ENCODE peak calls at places on chromosome 9, in six cellular contexts. O is PC-3, R is PC-9, L is astrocyte, Z is IMR-90, X is HepG2. V is an unnamed sample.

GRCh38 chr9:89677696-89678393 is 73.0 kb downstream of the GADD45G start:
- DNase-seq in O (no peak), R (no peak), L (no peak), Z (no peak), X (no peak), V (no peak)

GRCh38 chr9:124041817-124042116 is 30.2 kb downstream of the LHX2 start:
- DNase-seq in O (no peak), R (no peak), L (no peak), Z (no peak), X (no peak), V (no peak)

GRCh38 chr9:97954550-97954989 is 16.6 kb upstream of the HEMGN start:
- DNase-seq in O (peak; percentile 57), R (peak; percentile 43), L (peak; percentile 3), Z (no peak), X (peak; percentile 52), V (no peak)

GRCh38 chr9:17063535-17064135 is 71.2 kb upstream of the CNTLN start:
- DNase-seq in O (peak; percentile 70), R (peak; percentile 0), L (peak; percentile 27), Z (peak; percentile 64), X (peak; percentile 45), V (no peak)

GRCh38 chr9:120868676-120869359 is 8.2 kb downstream of the PHF19 start:
- DNase-seq in O (peak; percentile 92), R (peak; percentile 99), L (peak; percentile 85), Z (peak; percentile 84), X (no peak), V (peak; percentile 94)

GRCh38 chr9:98330831-98331230 is 75.4 kb upstream of the TBC1D2 start:
- DNase-seq in O (no peak), R (no peak), L (peak; percentile 76), Z (peak; percentile 97), X (no peak), V (no peak)

GRCh38 chr9:98215821-98216220 is 23.4 kb upstream of the CORO2A start:
- DNase-seq in O (peak; percentile 17), R (no peak), L (no peak), Z (no peak), X (no peak), V (no peak)

GRCh38 chr9:97633859-97634485 is 351 bp downstream of the NCBP1 start:
- DNase-seq in O (peak; percentile 6), R (no peak), L (peak; percentile 4), Z (peak; percentile 5), X (peak; percentile 3), V (no peak)

GRCh38 chr9:126327750-126328120 is 1.1 kb downstream of the MVB12B start:
- DNase-seq in O (no peak), R (no peak), L (no peak), Z (no peak), X (no peak), V (no peak)

GRCh38 chr9:36101916-36102741 is 34.4 kb upstream of the GLIPR2 start:
- DNase-seq in O (peak; percentile 93), R (peak; percentile 65), L (peak; percentile 100), Z (peak; percentile 100), X (peak; percentile 57), V (peak; percentile 84)

GRCh38 chr9:84490206-84490605 is 149.6 kb upstream of the SLC28A3 start:
- DNase-seq in O (no peak), R (no peak), L (no peak), Z (no peak), X (no peak), V (no peak)

GRCh38 chr9:4174781-4175180 is 125.1 kb downstream of the GLIS3 start:
- DNase-seq in O (peak; percentile 54), R (no peak), L (no peak), Z (no peak), X (no peak), V (no peak)

GRCh38 chr9:120177121-120177520 is 402.8 kb downstream of the CDK5RAP2 start:
- DNase-seq in O (no peak), R (no peak), L (no peak), Z (no peak), X (no peak), V (no peak)

GRCh38 chr9:17137576-17137975 is 2.7 kb downstream of the CNTLN start:
- DNase-seq in O (no peak), R (no peak), L (no peak), Z (peak; percentile 24), X (no peak), V (no peak)

GRCh38 chr9:128528445-128529160 is 23.8 kb upstream of the SPTAN1 start:
- DNase-seq in O (peak; percentile 62), R (no peak), L (peak; percentile 52), Z (peak; percentile 20), X (no peak), V (no peak)

GRCh38 chr9:126877418-126877817 is 17.0 kb downstream of the ZBTB34 start:
- DNase-seq in O (no peak), R (no peak), L (no peak), Z (no peak), X (no peak), V (no peak)

GRCh38 chr9:38067892-38068615 is 973 bp downstream of the SHB start:
- DNase-seq in O (no peak), R (no peak), L (no peak), Z (no peak), X (no peak), V (no peak)

GRCh38 chr9:29297592-29297991 is 1724.3 kb upstream of the C9orf72 start:
- DNase-seq in O (no peak), R (no peak), L (no peak), Z (no peak), X (no peak), V (no peak)

GRCh38 chr9:79213417-79214125 is 358.2 kb upstream of the TLE4 start:
- DNase-seq in O (no peak), R (no peak), L (peak; percentile 80), Z (peak; percentile 70), X (no peak), V (no peak)

GRCh38 chr9:135515083-135515511 is 6.1 kb upstream of the LCN1 start:
- DNase-seq in O (no peak), R (no peak), L (no peak), Z (no peak), X (no peak), V (no peak)

GRCh38 chr9:78539904-78540303 is 243.0 kb downstream of the PSAT1 start:
- DNase-seq in O (peak; percentile 91), R (peak; percentile 3), L (peak; percentile 85), Z (peak; percentile 77), X (no peak), V (no peak)

GRCh38 chr9:75197521-75197920 is 109.2 kb downstream of the OSTF1 start:
- DNase-seq in O (no peak), R (no peak), L (peak; percentile 23), Z (no peak), X (no peak), V (no peak)

GRCh38 chr9:131651160-131651559 is 88.7 kb downstream of the RAPGEF1 start:
- DNase-seq in O (no peak), R (no peak), L (no peak), Z (no peak), X (no peak), V (no peak)

GRCh38 chr9:114811301-114811700 is 5.5 kb upstream of the TNFSF15 start:
- DNase-seq in O (peak; percentile 70), R (no peak), L (peak; percentile 56), Z (no peak), X (no peak), V (no peak)

GRCh38 chr9:37036237-37037136 is 2.4 kb upstream of the PAX5 start:
- DNase-seq in O (peak; percentile 4), R (peak; percentile 27), L (no peak), Z (peak; percentile 12), X (no peak), V (no peak)

DNA sequence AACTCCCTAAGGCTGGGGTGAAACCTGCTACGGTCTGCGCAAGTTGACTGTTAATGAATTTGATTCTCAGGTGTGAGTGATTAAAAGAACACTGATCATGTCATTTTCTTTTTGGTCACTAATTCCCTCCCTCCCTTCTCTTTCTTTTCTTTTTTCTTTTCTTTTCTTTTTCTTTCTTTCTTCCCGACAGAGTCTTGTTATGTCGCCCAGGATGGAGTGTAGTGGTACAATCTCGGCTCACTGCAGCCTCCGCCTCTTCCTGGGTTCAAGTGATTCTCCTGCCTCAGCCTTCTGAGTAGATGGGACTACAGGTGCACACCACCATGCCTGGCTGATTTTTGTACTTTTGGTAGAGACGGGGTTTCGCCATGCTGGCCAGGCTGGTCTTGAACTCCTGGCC is 2.6 kb downstream of the ANXA1 start:
- DNase-seq in O (no peak), R (no peak), L (no peak), Z (no peak), X (no peak), V (no peak)
- H2AFZ ChIP-seq in O (no peak overlapping the region), R (no peak overlapping the region), L (no peak overlapping the region), Z (no peak overlapping the region), X (no peak overlapping the region), V (no peak overlapping the region)

GRCh38 chr9:133869674-133870419 is 122.3 kb downstream of the VAV2 start:
- DNase-seq in O (no peak), R (no peak), L (peak; percentile 58), Z (no peak), X (no peak), V (no peak)

GRCh38 chr9:133873006-133873780 is 118.9 kb downstream of the VAV2 start:
- DNase-seq in O (no peak), R (peak; percentile 52), L (no peak), Z (no peak), X (no peak), V (no peak)

GRCh38 chr9:133874061-133874638 is 118.0 kb downstream of the VAV2 start:
- DNase-seq in O (peak; percentile 92), R (peak; percentile 98), L (peak; percentile 92), Z (peak; percentile 70), X (no peak), V (peak; percentile 98)

GRCh38 chr9:133868203-133868602 is 123.9 kb downstream of the VAV2 start:
- DNase-seq in O (no peak), R (no peak), L (no peak), Z (no peak), X (no peak), V (no peak)

GRCh38 chr9:133870598-133871595 is 121.2 kb downstream of the VAV2 start:
- DNase-seq in O (no peak), R (no peak), L (no peak), Z (no peak), X (no peak), V (no peak)
- H2AFZ ChIP-seq in O (no peak overlapping the region), R (no peak overlapping the region), L (no peak overlapping the region), Z (no peak overlapping the region), X (no peak overlapping the region), V (no peak overlapping the region)

GRCh38 chr9:19201899-19202891 is 28.3 kb upstream of the DENND4C start:
- DNase-seq in O (no peak), R (no peak), L (no peak), Z (no peak), X (peak; percentile 92), V (no peak)
- H2AFZ ChIP-seq in O (no peak overlapping the region), R (peak overlapping the region; percentile 16), L (no peak overlapping the region), Z (no peak overlapping the region), X (peak overlapping the region; percentile 22), V (no peak overlapping the region)

GRCh38 chr9:71675129-71675856 is 93.0 kb downstream of the CEMIP2 start:
- DNase-seq in O (no peak), R (no peak), L (no peak), Z (no peak), X (no peak), V (no peak)
- H2AFZ ChIP-seq in O (no peak overlapping the region), R (no peak overlapping the region), L (no peak overlapping the region), Z (no peak overlapping the region), X (no peak overlapping the region), V (no peak overlapping the region)